ENCODE peak calls at places on chromosomes 5 and 9, in eight cellular contexts. I is GM04503, Z is Panc1, L is GF-D8, F is lower leg skin, C is anterior cingulate cortex, W is GDM1, Q is endothelial cell of umbilical vein. N is an unnamed sample.

GRCh38 chr9:110069326-110070248 is 138.4 kb downstream of the C9orf152 start:
- DNase-seq in I (peak), W (no peak), C (no peak), Q (peak), F (peak), Z (peak), L (no peak), N (no peak)

GRCh38 chr5:122105909-122106308 is 23.4 kb upstream of the ZNF474 start:
- DNase-seq in C (no peak), W (no peak), I (no peak), F (no peak), Q (no peak), L (no peak), Z (no peak), N (no peak)

GRCh38 chr5:93461751-93462150 is 119.3 kb downstream of the NR2F1-AS1 start:
- DNase-seq in F (no peak), L (no peak), I (peak), C (no peak), W (no peak), Q (no peak), Z (no peak), N (no peak)

GRCh38 chr9:19445452-19445851 is 36.6 kb downstream of the ACER2 start:
- DNase-seq in C (no peak), Q (no peak), F (no peak), Z (no peak), W (no peak), I (no peak), L (no peak), N (no peak)

GRCh38 chr5:38434981-38435710 is 121.3 kb downstream of the LIFR start:
- DNase-seq in C (no peak), F (no peak), I (no peak), Q (no peak), Z (no peak), W (no peak), L (no peak), N (no peak)

GRCh38 chr9:96655198-96655851 is at the start of gene PRXL2C:
- DNase-seq in F (peak), L (peak), Q (peak), W (no peak), I (no peak), Z (no peak), C (no peak), N (peak)

GRCh38 chr5:121251954-121252353 is 599.7 kb upstream of the FTMT start:
- DNase-seq in I (no peak), Q (peak), C (no peak), F (no peak), Z (peak), W (no peak), L (no peak), N (no peak)

GRCh38 chr5:80620206-80620605 is 34.2 kb upstream of the MSH3 start:
- DNase-seq in Q (no peak), C (no peak), I (no peak), Z (no peak), W (no peak), F (no peak), L (no peak), N (no peak)

N was measured in frontal cortex.